ENCODE peak calls at places on chromosomes 2 and 18, in nine cellular contexts. A is nucleus accumbens; W is activated T-cell treated with anti-CD3 and anti-CD28 coated beads for 48 hours; O is EL; D is body of pancreas; U is K562; P is T-helper 1 cell; B is central memory CD4-positive, alpha-beta T cell; S is AG04450. J is an unnamed sample.

GRCh38 chr18:76656925-76657324 is 161.9 kb upstream of the ZNF516 start:
- DNase-seq in A (no peak), B (no peak), P (no peak), S (no peak), D (no peak), W (no peak), U (no peak), O (no peak), J (no peak)

GRCh38 chr2:29940706-29941105 is 19.3 kb upstream of the ALK start:
- DNase-seq in D (peak), P (no peak), W (no peak), A (no peak), O (no peak), S (no peak), U (no peak), B (no peak), J (no peak)

GRCh38 chr2:108492364-108492763 is 41.9 kb upstream of the LIMS1 start:
- DNase-seq in U (no peak), A (no peak), B (no peak), S (peak), D (no peak), O (peak), P (no peak), W (no peak), J (no peak)

GRCh38 chr2:188292446-188293239 is 969 bp downstream of the GULP1 start:
- DNase-seq in U (peak), P (no peak), A (peak), D (peak), O (peak), B (no peak), S (peak), W (no peak), J (no peak)

GRCh38 chr18:58174285-58174684 is 130.3 kb downstream of the NEDD4L start:
- DNase-seq in S (no peak), O (no peak), B (no peak), P (no peak), A (no peak), W (no peak), D (no peak), U (no peak), J (no peak)

GRCh38 chr18:47677952-47678351 is 252.5 kb downstream of the SMAD2 start:
- DNase-seq in W (no peak), O (no peak), A (no peak), S (no peak), U (no peak), D (no peak), P (no peak), B (no peak), J (no peak)

GRCh38 chr2:16246911-16247310 is 306.6 kb downstream of the MYCN start:
- DNase-seq in O (no peak), P (no peak), S (no peak), W (no peak), D (no peak), A (no peak), U (no peak), B (no peak), J (no peak)

GRCh38 chr2:241519669-241520068 is 11.3 kb upstream of the STK25 start:
- DNase-seq in S (no peak), O (no peak), A (no peak), W (no peak), D (no peak), U (no peak), B (no peak), P (no peak), J (no peak)

GRCh38 chr2:12164689-12165088 is 418.3 kb downstream of the LPIN1 start:
- DNase-seq in P (no peak), B (no peak), U (no peak), D (no peak), S (no peak), W (no peak), A (no peak), O (no peak), J (no peak)

GRCh38 chr18:3478262-3478978 is 28.4 kb downstream of the TGIF1 start:
- DNase-seq in P (no peak), O (no peak), W (no peak), S (no peak), U (no peak), B (no peak), D (no peak), A (no peak), J (no peak)

GRCh38 chr18:45664824-45665763 is 49.8 kb downstream of the SLC14A2 start:
- DNase-seq in O (peak), S (no peak), D (peak), B (peak), A (peak), U (peak), W (peak), P (peak), J (peak)

GRCh38 chr18:72360628-72361027 is 183.5 kb downstream of the CBLN2 start:
- DNase-seq in W (no peak), S (no peak), O (no peak), A (no peak), U (no peak), D (no peak), P (no peak), B (no peak), J (no peak)